ENCODE peak calls at places on chromosomes 6 and 20, in six cellular contexts. E is A549, S is K562, X is HepG2, O is GM12878, B is endothelial cell of umbilical vein. L is an unnamed sample.

GRCh38 chr6:118719351-118720124 is 68.1 kb upstream of the CEP85L start:
- DNase-seq in E (no peak), S (no peak), X (no peak), O (no peak), B (no peak), L (no peak)

GRCh38 chr6:53673138-53673801 is 7.7 kb upstream of the KLHL31 start:
- DNase-seq in E (peak), S (no peak), X (peak), O (no peak), B (peak), L (peak)

GRCh38 chr20:50982372-50982771 is 23.8 kb downstream of the MOCS3 start:
- DNase-seq in E (peak), S (no peak), X (peak), O (no peak), B (no peak), L (no peak)

GRCh38 chr6:136532030-136532429 is 18.2 kb downstream of the MAP7 start:
- DNase-seq in E (no peak), S (no peak), X (no peak), O (no peak), B (no peak), L (no peak)

GRCh38 chr20:62266340-62266739 is 28.0 kb downstream of the OSBPL2 start:
- DNase-seq in E (peak), S (peak), X (peak), O (no peak), B (no peak), L (no peak)

GRCh38 chr6:89368107-89368506 is 15.6 kb upstream of the UBE2J1 start:
- DNase-seq in E (peak), S (peak), X (peak), O (no peak), B (peak), L (peak)

GRCh38 chr6:112203577-112204349 is 50.6 kb downstream of the LAMA4 start:
- DNase-seq in E (peak), S (no peak), X (peak), O (no peak), B (peak), L (no peak)

GRCh38 chr6:47105469-47106188 is 63.5 kb upstream of the ADGRF1 start:
- DNase-seq in E (no peak), S (no peak), X (no peak), O (no peak), B (no peak), L (no peak)

GRCh38 chr20:38157635-38158495 is 7.2 kb downstream of the TGM2 start:
- DNase-seq in E (no peak), S (no peak), X (no peak), O (no peak), B (peak), L (no peak)

GRCh38 chr20:11553603-11554002 is 364.1 kb upstream of the BTBD3 start:
- DNase-seq in E (peak), S (no peak), X (peak), O (no peak), B (peak), L (peak)

GRCh38 chr6:68628156-68628555 is 6.9 kb upstream of the ADGRB3 start:
- DNase-seq in E (no peak), S (no peak), X (no peak), O (no peak), B (no peak), L (no peak)

GRCh38 chr6:56758120-56758519 is 115.4 kb upstream of the DST start:
- DNase-seq in E (no peak), S (no peak), X (no peak), O (no peak), B (no peak), L (no peak)

DNA sequence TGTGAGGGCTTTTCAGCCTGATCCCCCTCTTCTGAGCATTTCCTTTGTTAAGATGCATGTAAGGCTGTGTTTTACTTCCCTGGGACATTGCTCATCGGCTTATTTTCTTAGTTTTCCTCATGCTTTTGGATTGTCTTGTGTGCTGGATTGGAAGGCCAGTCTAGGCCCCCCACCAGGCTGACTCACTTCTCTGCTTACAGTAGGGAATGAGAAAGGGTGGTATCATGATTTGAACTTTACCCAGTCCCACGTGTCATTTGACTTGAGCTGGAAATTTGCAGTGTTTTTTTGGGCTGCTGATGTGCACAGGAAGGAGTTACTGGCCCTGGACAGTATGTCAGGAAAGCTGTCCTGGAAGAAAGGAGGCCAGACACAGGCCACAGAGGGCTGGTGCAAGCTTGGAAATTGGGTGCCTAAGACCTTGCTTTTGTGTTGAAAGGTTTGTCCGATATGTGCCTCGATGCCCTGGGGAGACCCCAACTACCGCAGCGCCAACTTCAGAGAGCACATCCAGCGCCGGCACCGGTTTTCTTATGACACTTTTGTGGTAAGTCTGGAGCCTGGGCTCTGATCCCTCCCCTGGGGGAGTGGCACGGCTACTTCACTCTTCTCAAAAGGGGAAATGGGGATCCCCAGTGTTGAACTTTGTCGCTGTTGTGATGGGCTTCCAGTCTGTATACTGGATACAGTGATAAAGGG is 12.8 kb downstream of the RNF114 start:
- DNase-seq in E (peak), S (no peak), X (peak), O (no peak), B (no peak), L (no peak)
- TF ChIP-seq MYC in E (no peak), S (no peak), X (no peak), O (no peak), B (no peak), L (no peak)

GRCh38 chr6:45713981-45714685 is 301.5 kb downstream of the CLIC5 start:
- DNase-seq in E (no peak), S (no peak), X (no peak), O (no peak), B (no peak), L (no peak)
- TF ChIP-seq MYC in E (no peak), S (no peak), X (no peak), O (no peak), B (no peak), L (no peak)

GRCh38 chr20:33791959-33792597 is 19.1 kb upstream of the CHMP4B start:
- DNase-seq in E (peak), S (peak), X (peak), O (no peak), B (peak), L (peak)
- TF ChIP-seq MYC in E (no peak), S (no peak), X (no peak), O (no peak), B (no peak), L (no peak)

GRCh38 chr6:126444874-126445273 is 105.0 kb downstream of the CENPW start:
- DNase-seq in E (no peak), S (no peak), X (no peak), O (no peak), B (no peak), L (no peak)
- TF ChIP-seq MYC in E (no peak), S (no peak), X (no peak), O (no peak), B (no peak), L (no peak)

DNA sequence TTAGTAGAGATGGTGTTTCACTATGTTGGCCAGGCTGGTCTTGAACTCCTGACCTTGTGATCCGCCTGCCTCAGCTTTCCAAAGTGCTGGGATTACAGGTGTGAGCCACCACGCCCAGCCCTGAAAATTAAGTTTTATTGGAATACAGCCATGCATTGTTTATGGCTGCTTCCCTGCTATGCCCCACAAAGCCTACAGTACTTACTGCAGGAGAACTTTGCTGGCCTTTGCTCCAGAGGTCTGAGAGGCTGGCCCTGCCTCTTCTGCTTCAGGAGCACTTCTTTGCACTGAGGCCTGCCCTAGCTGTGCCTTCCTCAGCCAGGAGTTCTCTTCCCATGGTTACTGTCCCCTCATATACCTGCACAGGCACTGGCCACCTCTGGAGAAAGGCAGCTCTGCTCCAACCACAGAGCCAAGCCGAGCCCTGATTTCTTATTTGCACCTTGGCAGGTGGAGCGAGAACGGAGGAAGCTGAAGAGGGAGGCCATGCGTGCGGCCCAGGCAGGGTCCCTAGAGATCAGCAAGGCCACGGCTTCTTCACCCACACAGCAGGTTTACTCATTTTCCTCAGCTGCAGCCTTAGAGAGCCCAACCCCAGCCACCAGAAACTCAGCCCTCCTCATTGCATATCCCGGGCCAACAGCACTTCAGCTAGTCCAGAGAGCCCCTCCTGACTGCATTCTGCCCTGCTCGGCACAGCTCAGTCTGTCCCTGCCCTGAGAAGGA is 20.8 kb downstream of the C20orf173 start:
- DNase-seq in E (no peak), S (no peak), X (no peak), O (no peak), B (no peak), L (no peak)
- TF ChIP-seq MYC in E (no peak), S (no peak), X (no peak), O (no peak), B (no peak), L (no peak)